ENCODE peak calls at places on chromosomes 13 and 19, in five cellular contexts. One of them, this sample, is unnamed.
A peak's percentile ranks its signal among the peaks of the same experiment; 100 is the strongest.

GRCh38 chr13:44171861-44172260 is 201.8 kb upstream of the SERP2 start:
- DNase-seq in spleen: no peak
- DNase-seq in RWPE2: no peak
- DNase-seq in sigmoid colon: no peak
- DNase-seq in IMR-90: no peak
- DNase-seq in this sample: no peak

GRCh38 chr19:54141356-54141755 is 3.8 kb downstream of the CNOT3 start:
- DNase-seq in RWPE2: no peak
- DNase-seq in spleen: no peak
- DNase-seq in IMR-90: peak; percentile 29
- DNase-seq in sigmoid colon: no peak
- DNase-seq in this sample: no peak

GRCh38 chr13:19074519-19074918 is 107.1 kb downstream of the TUBA3C start:
- DNase-seq in sigmoid colon: no peak
- DNase-seq in spleen: no peak
- DNase-seq in IMR-90: no peak
- DNase-seq in RWPE2: no peak
- DNase-seq in this sample: no peak

GRCh38 chr19:14048439-14049153 is 13.3 kb downstream of the PALM3 start:
- DNase-seq in RWPE2: no peak
- DNase-seq in IMR-90: no peak
- DNase-seq in sigmoid colon: no peak
- DNase-seq in spleen: peak; percentile 90
- DNase-seq in this sample: peak; percentile 42

GRCh38 chr19:17726136-17726741 is 7.0 kb downstream of the MAP1S start:
- DNase-seq in sigmoid colon: no peak
- DNase-seq in RWPE2: no peak
- DNase-seq in IMR-90: no peak
- DNase-seq in spleen: no peak
- DNase-seq in this sample: no peak

GRCh38 chr19:34228762-34229161 is 25.6 kb upstream of the GARRE1 start:
- DNase-seq in IMR-90: no peak
- DNase-seq in spleen: no peak
- DNase-seq in sigmoid colon: no peak
- DNase-seq in RWPE2: no peak
- DNase-seq in this sample: no peak

GRCh38 chr13:35143123-35143522 is 201.1 kb downstream of the NBEA start:
- DNase-seq in IMR-90: no peak
- DNase-seq in sigmoid colon: no peak
- DNase-seq in spleen: no peak
- DNase-seq in RWPE2: no peak
- DNase-seq in this sample: no peak

GRCh38 chr13:37747071-37747612 is 122.4 kb downstream of the TRPC4 start:
- DNase-seq in spleen: no peak
- DNase-seq in sigmoid colon: no peak
- DNase-seq in IMR-90: peak; percentile 87
- DNase-seq in RWPE2: no peak
- DNase-seq in this sample: no peak

GRCh38 chr19:31274964-31275319 is 74.3 kb downstream of the TSHZ3 start:
- DNase-seq in IMR-90: no peak
- DNase-seq in sigmoid colon: no peak
- DNase-seq in spleen: no peak
- DNase-seq in RWPE2: no peak
- DNase-seq in this sample: no peak

GRCh38 chr13:51283361-51283760 is 56.1 kb upstream of the SERPINE3 start:
- DNase-seq in IMR-90: no peak
- DNase-seq in RWPE2: no peak
- DNase-seq in spleen: no peak
- DNase-seq in sigmoid colon: no peak
- DNase-seq in this sample: no peak

GRCh38 chr13:107348471-107348870 is 780.5 kb upstream of the ARGLU1 start:
- DNase-seq in sigmoid colon: no peak
- DNase-seq in IMR-90: peak; percentile 60
- DNase-seq in spleen: no peak
- DNase-seq in RWPE2: no peak
- DNase-seq in this sample: no peak

GRCh38 chr13:41398494-41399190 is 58.7 kb upstream of the RGCC start:
- DNase-seq in sigmoid colon: no peak
- DNase-seq in IMR-90: no peak
- DNase-seq in RWPE2: no peak
- DNase-seq in spleen: no peak
- DNase-seq in this sample: no peak

GRCh38 chr19:16619456-16619855 is 8.5 kb downstream of the MED26 start:
- DNase-seq in IMR-90: no peak
- DNase-seq in spleen: no peak
- DNase-seq in sigmoid colon: peak; percentile 73
- DNase-seq in RWPE2: no peak
- DNase-seq in this sample: peak; percentile 60

GRCh38 chr19:52949422-52949821 is 13.3 kb downstream of the ZNF816 start:
- DNase-seq in RWPE2: no peak
- DNase-seq in sigmoid colon: no peak
- DNase-seq in IMR-90: no peak
- DNase-seq in spleen: no peak
- DNase-seq in this sample: no peak
- H3K9me3 ChIP-seq in RWPE2: peaks cover 21% of the 10 kb centered on the region
- H3K9me3 ChIP-seq in sigmoid colon: peaks cover 17% of the 10 kb centered on the region
- H3K9me3 ChIP-seq in IMR-90: peaks cover 48% of the 10 kb centered on the region
- H3K9me3 ChIP-seq in spleen: peaks cover 97% of the 10 kb centered on the region
- H3K9me3 ChIP-seq in this sample: no peaks in the 10 kb centered on the region

DNA sequence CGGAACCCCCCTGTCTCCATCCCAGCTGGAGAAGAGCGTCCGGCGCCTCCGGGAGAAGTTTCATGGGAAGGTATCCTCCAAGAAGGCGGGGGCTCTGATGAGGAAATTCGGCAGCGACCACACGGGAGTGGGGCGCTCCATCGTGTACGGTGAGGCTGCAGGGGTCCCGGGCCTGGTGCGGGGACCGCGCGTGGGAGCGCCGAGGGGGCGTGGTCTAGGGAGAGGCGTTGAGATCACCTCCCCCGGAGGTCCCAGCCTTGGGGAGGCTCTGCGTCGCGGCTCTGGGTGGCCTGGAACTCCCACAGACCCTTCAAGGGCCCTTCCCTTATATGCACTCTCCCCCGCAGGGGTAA is 763 bp downstream of the SHFL start:
- DNase-seq in RWPE2: no peak
- DNase-seq in spleen: peak; percentile 87
- DNase-seq in sigmoid colon: peak; percentile 72
- DNase-seq in IMR-90: no peak
- DNase-seq in this sample: no peak
- H3K9me3 ChIP-seq in RWPE2: no peaks in the 10 kb centered on the region
- H3K9me3 ChIP-seq in spleen: no peaks in the 10 kb centered on the region
- H3K9me3 ChIP-seq in sigmoid colon: no peaks in the 10 kb centered on the region
- H3K9me3 ChIP-seq in IMR-90: no peaks in the 10 kb centered on the region
- H3K9me3 ChIP-seq in this sample: no peaks in the 10 kb centered on the region

DNA sequence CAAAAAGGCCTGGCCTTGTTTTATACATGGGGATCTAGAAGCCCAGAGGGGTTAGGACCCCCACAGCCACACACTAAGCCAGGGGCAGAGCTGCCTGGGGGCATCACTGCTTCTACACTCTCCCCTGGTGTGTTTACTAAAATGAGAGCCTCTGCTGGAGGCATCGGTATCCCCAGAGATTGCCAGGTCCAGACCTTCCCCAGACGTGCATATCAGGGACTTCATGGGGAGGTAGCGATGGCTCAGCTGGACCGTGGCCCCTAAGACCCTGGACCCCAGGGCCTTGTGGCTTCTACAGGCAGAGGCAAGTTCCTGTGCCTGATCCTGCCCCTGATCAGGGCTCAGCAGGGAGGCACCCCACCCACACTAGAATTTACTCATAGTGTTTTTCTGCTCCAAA is 13.5 kb downstream of the CLPTM1 start:
- DNase-seq in sigmoid colon: no peak
- DNase-seq in IMR-90: no peak
- DNase-seq in RWPE2: no peak
- DNase-seq in spleen: no peak
- DNase-seq in this sample: no peak
- H3K9me3 ChIP-seq in sigmoid colon: no peaks in the 10 kb centered on the region
- H3K9me3 ChIP-seq in IMR-90: no peaks in the 10 kb centered on the region
- H3K9me3 ChIP-seq in RWPE2: no peaks in the 10 kb centered on the region
- H3K9me3 ChIP-seq in spleen: no peaks in the 10 kb centered on the region
- H3K9me3 ChIP-seq in this sample: no peaks in the 10 kb centered on the region

GRCh38 chr13:98632971-98633370 is 56.1 kb upstream of the STK24 start:
- DNase-seq in IMR-90: peak; percentile 5
- DNase-seq in sigmoid colon: no peak
- DNase-seq in spleen: no peak
- DNase-seq in RWPE2: no peak
- DNase-seq in this sample: no peak
- H3K9me3 ChIP-seq in IMR-90: no peaks in the 10 kb centered on the region
- H3K9me3 ChIP-seq in sigmoid colon: no peaks in the 10 kb centered on the region
- H3K9me3 ChIP-seq in spleen: no peaks in the 10 kb centered on the region
- H3K9me3 ChIP-seq in RWPE2: no peaks in the 10 kb centered on the region
- H3K9me3 ChIP-seq in this sample: no peaks in the 10 kb centered on the region

DNA sequence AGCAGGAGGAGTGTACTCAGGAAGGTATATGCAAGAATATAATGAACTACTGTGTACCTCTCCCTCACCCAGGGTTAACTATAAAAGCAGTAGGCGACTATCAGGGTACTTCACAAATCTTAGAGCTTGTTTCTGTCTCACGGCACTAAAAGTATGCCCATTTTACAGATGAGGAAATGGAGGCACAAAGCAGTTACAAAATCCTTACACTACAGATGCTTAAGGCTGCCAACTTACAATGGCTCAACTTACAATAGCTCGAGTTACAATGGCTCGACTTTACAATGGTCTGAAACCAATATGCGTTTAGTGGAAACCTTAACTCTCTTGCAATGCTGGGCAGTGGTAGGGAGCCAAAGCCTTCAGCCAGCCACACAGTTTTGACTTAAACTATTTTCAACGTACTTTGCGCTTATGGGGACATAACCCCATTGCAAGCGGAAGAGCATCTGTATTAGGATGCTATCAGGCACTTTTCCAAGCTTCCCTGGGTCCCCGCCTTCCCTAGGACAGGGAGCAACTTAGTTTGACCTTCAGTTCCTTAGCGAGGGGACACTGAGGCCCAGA is 4.1 kb downstream of the FCER2 start:
- DNase-seq in sigmoid colon: no peak
- DNase-seq in RWPE2: no peak
- DNase-seq in IMR-90: no peak
- DNase-seq in spleen: no peak
- DNase-seq in this sample: no peak
- H3K9me3 ChIP-seq in sigmoid colon: no peaks in the 10 kb centered on the region
- H3K9me3 ChIP-seq in RWPE2: no peaks in the 10 kb centered on the region
- H3K9me3 ChIP-seq in IMR-90: no peaks in the 10 kb centered on the region
- H3K9me3 ChIP-seq in spleen: no peaks in the 10 kb centered on the region
- H3K9me3 ChIP-seq in this sample: no peaks in the 10 kb centered on the region

This sample was measured in heart right ventricle.